ENCODE peak calls at places on chromosomes 3 and 15, in six cellular contexts. K, W, T, N, I and G are unnamed samples. For H3K27me3, the result is how much of the 10 kb centered on the place peaks cover.

GRCh38 chr3:42405857-42406256 is 4.6 kb downstream of the LYZL4 start:
- DNase-seq in I (no peak), N (no peak), T (no peak), K (no peak), W (no peak), G (no peak)

GRCh38 chr3:115525726-115526125 is 97.6 kb upstream of the GAP43 start:
- DNase-seq in K (no peak), T (no peak), N (no peak), I (no peak), W (no peak), G (no peak)

GRCh38 chr3:185629554-185630181 is 43.6 kb downstream of the SENP2 start:
- DNase-seq in N (no peak), K (no peak), I (no peak), W (no peak), T (no peak), G (no peak)

GRCh38 chr3:67357610-67358458 is 296.6 kb downstream of the SUCLG2 start:
- DNase-seq in I (no peak), W (peak), N (no peak), K (no peak), T (peak), G (no peak)

GRCh38 chr3:15500107-15500724 is 21.3 kb downstream of the COLQ start:
- DNase-seq in W (no peak), K (no peak), T (no peak), N (no peak), I (no peak), G (no peak)

GRCh38 chr3:11335056-11335608 is 62.9 kb downstream of the ATG7 start:
- DNase-seq in I (no peak), K (no peak), T (peak), W (peak), N (no peak), G (peak)

GRCh38 chr3:13537926-13538325 is 11.0 kb upstream of the FBLN2 start:
- DNase-seq in N (no peak), W (no peak), T (no peak), I (peak), K (no peak), G (peak)

GRCh38 chr3:66603161-66603611 is 102.4 kb upstream of the LRIG1 start:
- DNase-seq in W (no peak), N (no peak), T (no peak), I (no peak), K (no peak), G (no peak)

GRCh38 chr15:67762610-67763368 is 62.5 kb upstream of the SKOR1 start:
- DNase-seq in N (no peak), K (no peak), W (no peak), T (no peak), I (peak), G (peak)

GRCh38 chr3:69172058-69172457 is 49.7 kb upstream of the LMOD3 start:
- DNase-seq in W (no peak), T (no peak), N (no peak), I (no peak), K (no peak), G (no peak)

GRCh38 chr3:148711981-148712666 is 14.4 kb downstream of the AGTR1 start:
- DNase-seq in N (no peak), W (no peak), K (no peak), T (no peak), I (no peak), G (no peak)

GRCh38 chr15:89912145-89912673 is 543 bp downstream of the ARPIN start:
- DNase-seq in T (peak), W (peak), I (no peak), N (peak), K (no peak), G (no peak)

GRCh38 chr15:78177447-78177873 is 28.3 kb downstream of the IDH3A start:
- DNase-seq in I (no peak), K (no peak), N (peak), W (peak), T (peak), G (no peak)

GRCh38 chr3:138173769-138174420 is 826 bp downstream of the DBR1 start:
- DNase-seq in K (no peak), T (no peak), I (no peak), W (no peak), N (no peak), G (no peak)

GRCh38 chr15:78492841-78493240 is 14.5 kb upstream of the HYKK start:
- DNase-seq in N (no peak), T (no peak), K (no peak), W (no peak), I (peak), G (no peak)

GRCh38 chr3:46383211-46383945 is 12.6 kb downstream of the CCR5 start:
- DNase-seq in K (no peak), T (no peak), N (peak), W (no peak), I (no peak), G (no peak)

GRCh38 chr3:11611271-11611893 is 32.3 kb downstream of the VGLL4 start:
- DNase-seq in T (no peak), I (no peak), K (no peak), W (peak), N (no peak), G (no peak)

GRCh38 chr3:132285620-132285945 is 31.6 kb upstream of the ACP3 start:
- DNase-seq in T (no peak), I (no peak), K (no peak), W (no peak), N (no peak), G (no peak)

GRCh38 chr3:179224584-179224983 is 26.3 kb downstream of the KCNMB3 start:
- DNase-seq in I (no peak), K (no peak), W (no peak), N (no peak), T (no peak), G (no peak)

GRCh38 chr3:141851411-141851810 is 25.0 kb upstream of the ATP1B3 start:
- DNase-seq in N (no peak), K (peak), I (no peak), T (peak), W (no peak), G (no peak)

GRCh38 chr3:127678611-127679533 is 6.1 kb downstream of the ABTB1 start:
- DNase-seq in I (no peak), W (no peak), K (peak), T (no peak), N (no peak), G (no peak)

GRCh38 chr3:112931737-112932521 is 43.0 kb downstream of the CD200R1 start:
- DNase-seq in T (no peak), W (no peak), N (no peak), I (no peak), K (no peak), G (no peak)

GRCh38 chr3:161957467-161957866 is 460.9 kb downstream of the OTOL1 start:
- DNase-seq in N (no peak), K (no peak), I (peak), W (no peak), T (no peak), G (no peak)

GRCh38 chr15:77630956-77631789 is 1.5 kb downstream of the LINGO1 start:
- DNase-seq in N (peak), K (no peak), W (peak), T (peak), I (no peak), G (no peak)

GRCh38 chr3:24538891-24539290 is 44.2 kb upstream of the THRB start:
- DNase-seq in N (peak), T (no peak), I (no peak), K (no peak), W (no peak), G (no peak)

GRCh38 chr3:57755368-57756021 is 614 bp upstream of the SLMAP start:
- DNase-seq in N (peak), I (no peak), K (peak), T (peak), W (peak), G (peak)

GRCh38 chr3:167913218-167913902 is 177.8 kb downstream of the SERPINI1 start:
- DNase-seq in I (no peak), N (no peak), T (no peak), K (no peak), W (peak), G (no peak)

GRCh38 chr3:15693340-15693739 is 91.8 kb downstream of the BTD start:
- DNase-seq in W (no peak), T (no peak), I (no peak), N (no peak), K (no peak), G (no peak)

GRCh38 chr3:12170207-12170606 is 11.5 kb upstream of the TIMP4 start:
- DNase-seq in K (no peak), T (no peak), I (no peak), N (no peak), W (no peak), G (no peak)

GRCh38 chr3:188631291-188632010 is 477.5 kb downstream of the LPP start:
- DNase-seq in T (no peak), I (peak), K (no peak), W (no peak), N (no peak), G (no peak)

GRCh38 chr15:95266481-95267061 is 1035.2 kb downstream of the MCTP2 start:
- DNase-seq in K (peak), I (peak), N (no peak), T (peak), W (no peak), G (no peak)

GRCh38 chr15:72227192-72227586 is 3.8 kb downstream of the PKM start:
- DNase-seq in I (no peak), W (no peak), T (peak), K (peak), N (no peak), G (peak)

GRCh38 chr3:12347301-12347700 is 58.4 kb downstream of the PPARG start:
- DNase-seq in W (no peak), N (no peak), I (no peak), T (no peak), K (peak), G (no peak)

GRCh38 chr15:68818671-68819450 is 1.8 kb downstream of the ANP32A start:
- DNase-seq in I (no peak), K (peak), N (peak), W (peak), T (peak), G (no peak)

GRCh38 chr15:29770796-29771195 is 51.5 kb downstream of the TJP1 start:
- DNase-seq in N (no peak), I (no peak), K (no peak), T (no peak), W (no peak), G (no peak)

GRCh38 chr15:80567721-80568157 is 127.4 kb upstream of the ABHD17C start:
- DNase-seq in K (peak), T (peak), W (peak), I (peak), N (peak), G (peak)

GRCh38 chr3:4888913-4889846 is 90.1 kb upstream of the BHLHE40 start:
- DNase-seq in I (no peak), K (no peak), T (no peak), W (no peak), N (no peak), G (no peak)

GRCh38 chr3:54987719-54988118 is 59.9 kb upstream of the LRTM1 start:
- DNase-seq in W (no peak), T (no peak), K (no peak), N (no peak), I (no peak), G (no peak)

DNA sequence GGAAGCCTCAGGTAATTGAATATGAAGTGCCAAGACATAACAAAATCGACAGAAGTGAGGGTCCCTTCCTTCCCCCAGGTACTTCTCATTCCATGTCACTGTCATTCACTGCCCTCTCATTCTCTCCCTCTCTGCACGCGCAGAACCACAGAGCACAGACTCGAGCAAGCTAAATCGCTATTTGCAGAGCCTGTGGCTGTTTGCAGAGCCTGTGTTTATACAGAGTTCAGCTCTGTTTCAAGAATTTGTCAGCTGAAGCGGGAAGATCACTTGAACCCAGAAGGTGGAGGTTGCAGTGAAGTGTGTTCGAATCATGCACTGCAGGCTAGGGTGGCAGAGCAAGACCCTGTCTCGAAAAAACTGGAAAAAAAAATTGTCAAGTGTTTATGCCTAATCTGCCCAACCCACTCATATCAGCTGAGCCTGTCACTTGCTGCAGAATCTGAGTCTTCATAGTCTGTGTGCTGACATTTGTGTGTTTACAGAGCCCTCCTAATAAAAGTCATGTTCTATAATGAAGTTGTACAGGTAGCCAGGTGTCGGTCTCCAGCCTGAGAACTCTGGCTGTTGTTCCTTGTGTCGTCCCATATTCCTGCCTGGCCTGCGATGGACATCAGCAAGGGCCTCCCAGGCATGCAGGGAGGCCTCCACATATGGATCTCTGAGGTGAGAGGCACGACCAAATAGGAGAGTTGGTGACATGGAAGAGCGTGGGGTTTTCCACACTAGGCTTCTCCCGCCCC is 2.7 kb downstream of the VILL start:
- DNase-seq in W (no peak), N (no peak), I (no peak), K (peak), T (no peak), G (no peak)
- H3K4me3 ChIP-seq in W (no peak), N (no peak), I (peak), K (peak), T (peak), G (no peak)

DNA sequence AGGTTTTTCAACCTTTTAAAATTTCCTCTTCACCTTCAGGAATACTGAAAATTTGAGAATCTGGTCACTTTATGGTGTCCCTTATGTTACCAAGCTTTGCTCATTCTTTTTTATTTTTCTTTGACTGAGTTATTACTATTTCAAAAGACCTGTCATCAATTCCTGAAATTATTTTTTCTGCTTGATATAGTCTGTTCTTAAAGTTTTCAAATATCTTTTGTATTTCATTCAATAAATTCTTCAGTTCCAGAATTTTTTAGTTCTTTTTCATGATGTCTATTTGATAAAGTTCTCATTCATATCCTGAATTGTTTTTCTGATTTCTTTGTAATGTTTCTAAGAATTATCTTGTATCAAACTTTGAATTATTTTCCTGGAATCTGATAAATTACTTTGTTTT is 63.9 kb downstream of the UQCC5 start:
- DNase-seq in I (no peak), W (no peak), K (no peak), T (no peak), N (no peak), G (no peak)
- TF ChIP-seq CTCF in I (no peak), W (no peak), K (no peak), T (no peak), N (no peak), G (no peak)

DNA sequence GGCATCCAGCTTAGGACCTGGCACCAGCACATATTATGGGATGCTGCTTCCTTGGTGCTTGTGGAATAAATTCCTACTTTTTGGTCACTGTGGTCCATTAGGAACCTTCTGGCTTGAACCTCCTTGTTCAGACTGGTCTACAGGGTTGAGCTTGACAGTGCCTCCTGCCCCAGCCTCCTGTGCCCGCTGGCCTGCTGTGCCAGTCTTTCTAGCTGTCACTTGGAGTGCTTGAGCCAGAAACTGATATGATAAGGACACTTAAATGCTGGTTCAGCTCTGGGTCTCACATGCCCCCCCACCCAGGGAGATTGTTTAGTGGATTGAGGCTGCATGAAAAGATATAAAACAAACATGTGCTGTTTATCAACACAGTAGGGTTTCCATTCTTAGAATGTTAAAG is 147.8 kb downstream of the SLCO3A1 start:
- DNase-seq in I (no peak), K (no peak), W (no peak), N (no peak), T (no peak), G (no peak)
- H3K27me3 ChIP-seq in I (under half), K (under half), W (under half), N (under half), T (under half), G (under half)

DNA sequence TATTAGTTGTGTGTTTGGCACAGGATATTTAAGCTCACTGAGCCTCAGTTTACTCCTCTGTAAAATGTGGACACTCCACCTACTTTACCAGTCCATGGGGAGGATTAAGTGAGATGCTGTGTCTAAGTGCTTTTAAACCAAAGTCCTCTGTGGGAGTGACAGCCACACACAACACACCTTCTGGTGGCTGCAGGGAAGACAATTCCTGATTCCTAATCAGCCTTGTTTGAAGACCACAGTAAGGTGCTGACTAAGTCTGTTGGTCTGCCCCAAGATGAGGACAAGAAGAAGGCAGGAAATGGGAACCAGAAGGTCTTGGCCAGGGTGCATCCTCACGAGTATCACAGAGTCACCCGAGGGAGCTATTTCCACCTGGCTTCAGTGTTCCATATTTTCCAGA is 52.3 kb downstream of the EPHB1 start:
- DNase-seq in T (no peak), I (no peak), W (no peak), K (no peak), N (no peak), G (no peak)
- H3K4me3 ChIP-seq in T (no peak), I (no peak), W (no peak), K (no peak), N (no peak), G (no peak)

GRCh38 chr3:122948398-122948797 is 79.2 kb downstream of the SEMA5B start:
- DNase-seq in W (peak), T (no peak), N (no peak), K (no peak), I (no peak), G (no peak)
- TF ChIP-seq CTCF in W (peak), T (no peak), N (no peak), K (no peak), I (no peak), G (no peak)

DNA sequence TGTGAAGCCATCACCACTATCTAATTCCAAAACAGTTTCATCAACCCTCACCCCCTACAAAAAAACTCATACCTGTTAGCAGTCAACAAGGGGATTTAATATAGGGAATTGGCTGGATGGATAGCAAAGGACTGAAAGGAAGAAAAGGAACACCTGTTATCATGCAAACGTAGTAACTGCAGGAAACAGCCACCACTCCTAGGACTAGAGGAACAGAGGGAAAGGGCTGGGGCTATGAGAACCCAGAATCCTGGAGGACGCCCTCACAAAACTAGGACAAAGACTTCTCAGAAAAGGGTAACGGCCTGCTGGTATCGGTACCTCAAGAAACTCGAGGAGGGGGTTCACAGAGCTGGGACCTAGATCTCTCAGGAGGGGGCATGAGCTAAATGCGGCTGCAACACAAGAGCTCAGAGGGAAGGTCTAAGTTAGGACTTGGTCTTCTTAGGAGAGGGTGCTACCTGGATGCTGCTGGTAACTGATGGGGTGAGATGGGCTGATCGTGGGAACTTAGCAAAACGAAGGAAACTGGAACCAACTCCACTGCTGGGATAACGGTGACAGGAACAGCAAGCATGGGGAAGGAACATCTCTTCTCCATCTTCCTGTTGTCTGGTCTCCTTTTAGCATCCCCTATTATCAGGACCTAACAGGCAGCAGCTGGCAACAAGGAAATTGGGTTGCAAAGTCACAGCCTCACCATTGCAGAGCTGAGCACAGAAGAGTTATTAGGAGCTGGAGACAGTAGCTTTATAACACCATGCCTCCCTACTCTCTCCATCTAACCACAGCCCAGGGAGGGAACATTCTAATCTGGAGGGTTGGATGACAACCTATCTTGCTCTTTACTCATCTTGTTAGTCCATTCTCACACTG is 147.7 kb downstream of the UACA start:
- DNase-seq in K (no peak), N (no peak), W (no peak), T (no peak), I (no peak), G (no peak)
- H3K27me3 ChIP-seq in K (under half), N (under half), W (under half), T (under half), I (under half), G (under half)

GRCh38 chr3:32274306-32274705 is 35.8 kb downstream of the CMTM8 start:
- DNase-seq in K (no peak), I (no peak), W (no peak), T (no peak), N (no peak), G (no peak)

GRCh38 chr3:32280262-32280910 is 41.9 kb downstream of the CMTM8 start:
- DNase-seq in I (no peak), N (no peak), T (no peak), K (no peak), W (no peak), G (no peak)

GRCh38 chr3:32278714-32279113 is 40.2 kb downstream of the CMTM8 start:
- DNase-seq in W (no peak), K (no peak), I (no peak), T (no peak), N (no peak), G (no peak)

GRCh38 chr3:32281570-32282106 is 43.2 kb downstream of the CMTM8 start:
- DNase-seq in I (no peak), W (no peak), K (no peak), N (no peak), T (no peak), G (no peak)

GRCh38 chr3:32276279-32276841 is 37.9 kb downstream of the CMTM8 start:
- DNase-seq in K (no peak), T (peak), N (no peak), I (no peak), W (no peak), G (no peak)
- H3K4me3 ChIP-seq in K (no peak), T (no peak), N (no peak), I (no peak), W (no peak), G (no peak)

GRCh38 chr3:61560452-61561373 is 658 bp upstream of the PTPRG start:
- DNase-seq in I (no peak), N (peak), W (peak), T (peak), K (peak), G (peak)

GRCh38 chr3:61561374-61562041 is at the start of gene PTPRG:
- DNase-seq in I (peak), T (peak), K (peak), N (peak), W (peak), G (peak)

GRCh38 chr3:61562042-61562809 is 855 bp downstream of the PTPRG start:
- DNase-seq in N (peak), T (peak), I (no peak), W (peak), K (no peak), G (no peak)

GRCh38 chr3:61562810-61563613 is 1.6 kb downstream of the PTPRG start:
- DNase-seq in T (peak), K (peak), I (no peak), W (peak), N (peak), G (no peak)

GRCh38 chr3:61559108-61559731 is 2.2 kb upstream of the PTPRG start:
- DNase-seq in N (no peak), W (no peak), K (no peak), T (no peak), I (no peak), G (no peak)
- TF ChIP-seq CTCF in N (no peak), W (no peak), K (no peak), T (peak), I (peak), G (peak)